ENCODE peak calls at places on chromosomes 5 and 9, in eight cellular contexts. One of them, this sample, is unnamed.

GRCh38 chr9:93099551-93100264 is 3.7 kb downstream of the CARD19 start:
- DNase-seq in PC-3: no peak
- DNase-seq in esophagus squamous epithelium: no peak
- DNase-seq in psoas muscle: peak; percentile 49
- DNase-seq in colonic mucosa: no peak
- DNase-seq in Peyer's patch: peak; percentile 44
- DNase-seq in BJ: no peak
- DNase-seq in tibial artery: peak; percentile 58
- DNase-seq in this sample: no peak

GRCh38 chr9:86282979-86283535 is 719 bp upstream of the ISCA1 start:
- DNase-seq in BJ: peak; percentile 75
- DNase-seq in esophagus squamous epithelium: no peak
- DNase-seq in PC-3: peak; percentile 66
- DNase-seq in psoas muscle: no peak
- DNase-seq in colonic mucosa: no peak
- DNase-seq in tibial artery: peak; percentile 73
- DNase-seq in Peyer's patch: no peak
- DNase-seq in this sample: peak; percentile 28

GRCh38 chr5:39231705-39232525 is 12.6 kb upstream of the FYB1 start:
- DNase-seq in tibial artery: no peak
- DNase-seq in Peyer's patch: no peak
- DNase-seq in esophagus squamous epithelium: no peak
- DNase-seq in PC-3: peak; percentile 79
- DNase-seq in BJ: no peak
- DNase-seq in psoas muscle: no peak
- DNase-seq in colonic mucosa: no peak
- DNase-seq in this sample: no peak

GRCh38 chr5:76999451-76999850 is 30.8 kb upstream of the AGGF1 start:
- DNase-seq in PC-3: peak; percentile 38
- DNase-seq in colonic mucosa: no peak
- DNase-seq in esophagus squamous epithelium: no peak
- DNase-seq in psoas muscle: no peak
- DNase-seq in tibial artery: no peak
- DNase-seq in Peyer's patch: no peak
- DNase-seq in BJ: peak; percentile 35
- DNase-seq in this sample: no peak

GRCh38 chr9:88991066-88992030 is at the start of gene S1PR3:
- DNase-seq in Peyer's patch: peak; percentile 61
- DNase-seq in psoas muscle: peak; percentile 75
- DNase-seq in tibial artery: peak; percentile 86
- DNase-seq in esophagus squamous epithelium: no peak
- DNase-seq in PC-3: peak; percentile 36
- DNase-seq in BJ: no peak
- DNase-seq in colonic mucosa: no peak
- DNase-seq in this sample: peak; percentile 98

GRCh38 chr9:26856413-26857032 is 36.1 kb downstream of the CAAP1 start:
- DNase-seq in esophagus squamous epithelium: no peak
- DNase-seq in psoas muscle: no peak
- DNase-seq in tibial artery: no peak
- DNase-seq in PC-3: peak; percentile 69
- DNase-seq in colonic mucosa: peak; percentile 22
- DNase-seq in Peyer's patch: peak; percentile 76
- DNase-seq in BJ: no peak
- DNase-seq in this sample: peak; percentile 54

GRCh38 chr9:121824651-121825480 is 173.4 kb downstream of the DAB2IP start:
- DNase-seq in psoas muscle: no peak
- DNase-seq in tibial artery: no peak
- DNase-seq in BJ: no peak
- DNase-seq in esophagus squamous epithelium: no peak
- DNase-seq in colonic mucosa: no peak
- DNase-seq in PC-3: peak; percentile 2
- DNase-seq in Peyer's patch: peak; percentile 27
- DNase-seq in this sample: peak; percentile 63

GRCh38 chr9:136917902-136918301 is 26.6 kb downstream of the FBXW5 start:
- DNase-seq in tibial artery: no peak
- DNase-seq in colonic mucosa: no peak
- DNase-seq in Peyer's patch: no peak
- DNase-seq in psoas muscle: no peak
- DNase-seq in esophagus squamous epithelium: no peak
- DNase-seq in PC-3: no peak
- DNase-seq in BJ: no peak
- DNase-seq in this sample: no peak

GRCh38 chr9:83451308-83451707 is 86.9 kb downstream of the FRMD3 start:
- DNase-seq in psoas muscle: no peak
- DNase-seq in Peyer's patch: no peak
- DNase-seq in tibial artery: no peak
- DNase-seq in PC-3: peak; percentile 59
- DNase-seq in BJ: no peak
- DNase-seq in colonic mucosa: no peak
- DNase-seq in esophagus squamous epithelium: no peak
- DNase-seq in this sample: no peak

GRCh38 chr5:122844136-122844915 is 1.1 kb upstream of the SNX24 start:
- DNase-seq in colonic mucosa: peak; percentile 44
- DNase-seq in BJ: no peak
- DNase-seq in esophagus squamous epithelium: no peak
- DNase-seq in Peyer's patch: peak; percentile 53
- DNase-seq in psoas muscle: no peak
- DNase-seq in tibial artery: no peak
- DNase-seq in PC-3: peak; percentile 61
- DNase-seq in this sample: no peak

GRCh38 chr5:81147970-81148571 is 85.1 kb upstream of the CKMT2 start:
- DNase-seq in colonic mucosa: no peak
- DNase-seq in esophagus squamous epithelium: no peak
- DNase-seq in PC-3: no peak
- DNase-seq in Peyer's patch: no peak
- DNase-seq in tibial artery: no peak
- DNase-seq in psoas muscle: no peak
- DNase-seq in BJ: no peak
- DNase-seq in this sample: no peak

GRCh38 chr5:164627051-164627450 is 1121.6 kb downstream of the MAT2B start:
- DNase-seq in tibial artery: no peak
- DNase-seq in psoas muscle: no peak
- DNase-seq in colonic mucosa: no peak
- DNase-seq in PC-3: no peak
- DNase-seq in esophagus squamous epithelium: no peak
- DNase-seq in BJ: no peak
- DNase-seq in Peyer's patch: no peak
- DNase-seq in this sample: no peak

GRCh38 chr5:142151436-142152382 is 43.1 kb downstream of the NDFIP1 start:
- DNase-seq in psoas muscle: no peak
- DNase-seq in PC-3: peak; percentile 64
- DNase-seq in esophagus squamous epithelium: no peak
- DNase-seq in colonic mucosa: peak; percentile 67
- DNase-seq in tibial artery: no peak
- DNase-seq in BJ: no peak
- DNase-seq in Peyer's patch: peak; percentile 73
- DNase-seq in this sample: peak; percentile 51

GRCh38 chr9:16744386-16744785 is 126.1 kb downstream of the BNC2 start:
- DNase-seq in esophagus squamous epithelium: no peak
- DNase-seq in PC-3: peak; percentile 10
- DNase-seq in tibial artery: no peak
- DNase-seq in psoas muscle: no peak
- DNase-seq in BJ: no peak
- DNase-seq in colonic mucosa: no peak
- DNase-seq in Peyer's patch: no peak
- DNase-seq in this sample: no peak

GRCh38 chr9:98913705-98914104 is 30.0 kb upstream of the COL15A1 start:
- DNase-seq in psoas muscle: no peak
- DNase-seq in Peyer's patch: no peak
- DNase-seq in BJ: no peak
- DNase-seq in colonic mucosa: no peak
- DNase-seq in tibial artery: no peak
- DNase-seq in esophagus squamous epithelium: no peak
- DNase-seq in PC-3: no peak
- DNase-seq in this sample: no peak

GRCh38 chr9:126503333-126504085 is 110.2 kb upstream of the LMX1B start:
- DNase-seq in PC-3: no peak
- DNase-seq in psoas muscle: no peak
- DNase-seq in BJ: no peak
- DNase-seq in esophagus squamous epithelium: no peak
- DNase-seq in tibial artery: no peak
- DNase-seq in Peyer's patch: no peak
- DNase-seq in colonic mucosa: no peak
- DNase-seq in this sample: no peak

GRCh38 chr5:17912794-17913193 is 278.5 kb downstream of the TAF11L14 start:
- DNase-seq in tibial artery: no peak
- DNase-seq in esophagus squamous epithelium: no peak
- DNase-seq in BJ: no peak
- DNase-seq in psoas muscle: no peak
- DNase-seq in Peyer's patch: no peak
- DNase-seq in PC-3: no peak
- DNase-seq in colonic mucosa: no peak
- DNase-seq in this sample: no peak

GRCh38 chr5:17916451-17916850 is 282.2 kb downstream of the TAF11L14 start:
- DNase-seq in esophagus squamous epithelium: no peak
- DNase-seq in Peyer's patch: no peak
- DNase-seq in BJ: no peak
- DNase-seq in colonic mucosa: no peak
- DNase-seq in tibial artery: no peak
- DNase-seq in psoas muscle: no peak
- DNase-seq in PC-3: no peak
- DNase-seq in this sample: no peak

GRCh38 chr5:17918373-17919104 is 284.3 kb downstream of the TAF11L14 start:
- DNase-seq in tibial artery: no peak
- DNase-seq in colonic mucosa: no peak
- DNase-seq in Peyer's patch: no peak
- DNase-seq in psoas muscle: no peak
- DNase-seq in esophagus squamous epithelium: no peak
- DNase-seq in PC-3: no peak
- DNase-seq in BJ: no peak
- DNase-seq in this sample: peak; percentile 32
- H3K4me3 ChIP-seq in tibial artery: no peak overlapping the region
- H3K4me3 ChIP-seq in colonic mucosa: no peak overlapping the region
- H3K4me3 ChIP-seq in Peyer's patch: no peak overlapping the region
- H3K4me3 ChIP-seq in psoas muscle: no peak overlapping the region
- H3K4me3 ChIP-seq in esophagus squamous epithelium: no peak overlapping the region
- H3K4me3 ChIP-seq in PC-3: no peak overlapping the region
- H3K4me3 ChIP-seq in BJ: no peak overlapping the region
- H3K4me3 ChIP-seq in this sample: no peak overlapping the region

GRCh38 chr5:150392680-150393079 is 20.0 kb downstream of the CD74 start:
- DNase-seq in colonic mucosa: no peak
- DNase-seq in psoas muscle: no peak
- DNase-seq in Peyer's patch: no peak
- DNase-seq in BJ: no peak
- DNase-seq in esophagus squamous epithelium: no peak
- DNase-seq in PC-3: no peak
- DNase-seq in tibial artery: no peak
- DNase-seq in this sample: no peak

GRCh38 chr5:150396247-150396646 is 16.5 kb downstream of the CD74 start:
- DNase-seq in esophagus squamous epithelium: no peak
- DNase-seq in colonic mucosa: no peak
- DNase-seq in BJ: no peak
- DNase-seq in tibial artery: no peak
- DNase-seq in Peyer's patch: no peak
- DNase-seq in psoas muscle: peak; percentile 28
- DNase-seq in PC-3: no peak
- DNase-seq in this sample: no peak

GRCh38 chr5:150394912-150395689 is 17.6 kb downstream of the CD74 start:
- DNase-seq in tibial artery: no peak
- DNase-seq in esophagus squamous epithelium: no peak
- DNase-seq in Peyer's patch: no peak
- DNase-seq in BJ: no peak
- DNase-seq in psoas muscle: peak; percentile 49
- DNase-seq in PC-3: no peak
- DNase-seq in colonic mucosa: no peak
- DNase-seq in this sample: no peak

GRCh38 chr5:150395690-150395979 is 17.1 kb downstream of the CD74 start:
- DNase-seq in Peyer's patch: no peak
- DNase-seq in tibial artery: no peak
- DNase-seq in BJ: no peak
- DNase-seq in psoas muscle: no peak
- DNase-seq in colonic mucosa: no peak
- DNase-seq in esophagus squamous epithelium: no peak
- DNase-seq in PC-3: no peak
- DNase-seq in this sample: no peak

GRCh38 chr5:150394103-150394502 is 18.6 kb downstream of the CD74 start:
- DNase-seq in BJ: no peak
- DNase-seq in colonic mucosa: no peak
- DNase-seq in esophagus squamous epithelium: no peak
- DNase-seq in psoas muscle: no peak
- DNase-seq in Peyer's patch: no peak
- DNase-seq in PC-3: no peak
- DNase-seq in tibial artery: no peak
- DNase-seq in this sample: no peak
- H3K27me3 ChIP-seq in BJ: no peaks in the 10 kb centered on the region
- H3K27me3 ChIP-seq in colonic mucosa: no peaks in the 10 kb centered on the region
- H3K27me3 ChIP-seq in esophagus squamous epithelium: no peaks in the 10 kb centered on the region
- H3K27me3 ChIP-seq in psoas muscle: no peaks in the 10 kb centered on the region
- H3K27me3 ChIP-seq in Peyer's patch: no peaks in the 10 kb centered on the region
- H3K27me3 ChIP-seq in PC-3: no peaks in the 10 kb centered on the region
- H3K27me3 ChIP-seq in tibial artery: no peaks in the 10 kb centered on the region
- H3K27me3 ChIP-seq in this sample: no peaks in the 10 kb centered on the region

GRCh38 chr5:40869371-40869770 is 28.2 kb downstream of the CARD6 start:
- DNase-seq in psoas muscle: no peak
- DNase-seq in PC-3: no peak
- DNase-seq in tibial artery: no peak
- DNase-seq in BJ: no peak
- DNase-seq in esophagus squamous epithelium: no peak
- DNase-seq in Peyer's patch: no peak
- DNase-seq in colonic mucosa: no peak
- DNase-seq in this sample: no peak

GRCh38 chr5:40871177-40871576 is 30.0 kb downstream of the CARD6 start:
- DNase-seq in Peyer's patch: no peak
- DNase-seq in PC-3: peak; percentile 61
- DNase-seq in psoas muscle: no peak
- DNase-seq in tibial artery: no peak
- DNase-seq in BJ: no peak
- DNase-seq in esophagus squamous epithelium: no peak
- DNase-seq in colonic mucosa: no peak
- DNase-seq in this sample: no peak

GRCh38 chr5:40866844-40867243 is 25.7 kb downstream of the CARD6 start:
- DNase-seq in psoas muscle: no peak
- DNase-seq in PC-3: no peak
- DNase-seq in tibial artery: no peak
- DNase-seq in colonic mucosa: no peak
- DNase-seq in Peyer's patch: no peak
- DNase-seq in esophagus squamous epithelium: no peak
- DNase-seq in BJ: no peak
- DNase-seq in this sample: no peak
- H3K4me3 ChIP-seq in psoas muscle: no peak overlapping the region
- H3K4me3 ChIP-seq in PC-3: no peak overlapping the region
- H3K4me3 ChIP-seq in tibial artery: no peak overlapping the region
- H3K4me3 ChIP-seq in colonic mucosa: no peak overlapping the region
- H3K4me3 ChIP-seq in Peyer's patch: no peak overlapping the region
- H3K4me3 ChIP-seq in esophagus squamous epithelium: no peak overlapping the region
- H3K4me3 ChIP-seq in BJ: no peak overlapping the region
- H3K4me3 ChIP-seq in this sample: no peak overlapping the region

DNA sequence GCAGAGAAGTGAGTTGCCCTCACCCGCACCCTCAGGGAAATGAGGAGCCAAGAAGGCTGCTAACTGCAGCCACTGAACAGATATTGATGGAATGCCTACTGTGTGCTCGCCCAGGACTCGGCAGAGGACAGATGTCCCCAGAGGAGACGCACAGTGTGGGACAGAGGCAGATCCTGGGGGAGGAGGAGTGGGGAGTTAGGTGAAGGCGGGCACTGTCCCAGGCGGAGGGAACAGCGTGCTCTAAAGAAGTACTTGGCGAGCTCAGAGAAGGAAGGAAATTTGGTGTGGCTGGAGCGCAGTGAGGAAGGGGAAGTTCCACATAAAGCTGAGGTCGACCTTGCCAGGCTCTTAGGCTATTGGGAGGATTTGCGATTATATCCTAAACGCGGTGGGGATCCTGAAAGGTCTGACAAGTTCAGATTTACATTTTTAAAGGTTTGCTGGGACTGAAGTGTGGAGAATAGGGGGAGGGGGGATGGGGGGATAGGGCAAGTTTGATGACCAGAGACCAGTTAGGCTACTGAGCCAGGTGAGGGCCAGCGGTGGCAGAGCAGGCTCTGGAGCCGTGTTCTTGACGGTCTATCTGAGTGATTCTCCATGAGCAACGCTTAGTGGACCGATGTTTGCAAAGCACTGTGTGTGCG is 23.6 kb upstream of the CERCAM start:
- DNase-seq in Peyer's patch: no peak
- DNase-seq in colonic mucosa: no peak
- DNase-seq in BJ: no peak
- DNase-seq in PC-3: no peak
- DNase-seq in tibial artery: no peak
- DNase-seq in psoas muscle: no peak
- DNase-seq in esophagus squamous epithelium: no peak
- DNase-seq in this sample: peak; percentile 89
- H3K27me3 ChIP-seq in Peyer's patch: no peaks in the 10 kb centered on the region
- H3K27me3 ChIP-seq in colonic mucosa: no peaks in the 10 kb centered on the region
- H3K27me3 ChIP-seq in BJ: peaks cover 6% of the 10 kb centered on the region
- H3K27me3 ChIP-seq in PC-3: no peaks in the 10 kb centered on the region
- H3K27me3 ChIP-seq in tibial artery: peaks cover 2% of the 10 kb centered on the region
- H3K27me3 ChIP-seq in psoas muscle: peaks cover 3% of the 10 kb centered on the region
- H3K27me3 ChIP-seq in esophagus squamous epithelium: no peaks in the 10 kb centered on the region
- H3K27me3 ChIP-seq in this sample: peaks cover 84% of the 10 kb centered on the region